ENCODE peak calls at places on chromosomes 13 and 19, in six cellular contexts. N, S, I, R, F and W are unnamed samples.
A peak's percentile ranks its signal among the peaks of the same experiment; 100 is the strongest.

GRCh38 chr13:51912511-51913225 is 50.9 kb downstream of the CCDC70 start:
- DNase-seq in I (no peak), F (no peak), S (no peak), N (no peak), R (peak; percentile 12), W (no peak)

GRCh38 chr19:56840452-56841193 is at the start of the genes PEG3 and ZIM2:
- DNase-seq in I (no peak), S (no peak), R (no peak), F (peak; percentile 57), N (peak; percentile 82), W (no peak)

GRCh38 chr19:16688084-16688483 is 27.1 kb downstream of the TMEM38A start:
- DNase-seq in S (no peak), R (no peak), N (no peak), F (no peak), I (no peak), W (no peak)

GRCh38 chr19:17385878-17386611 is 8.0 kb downstream of the CCDC194 start:
- DNase-seq in I (peak; percentile 30), S (peak; percentile 92), N (no peak), R (peak; percentile 89), F (peak; percentile 32), W (peak; percentile 57)

GRCh38 chr13:75635101-75635620 is 969 bp upstream of the LMO7 start:
- DNase-seq in R (peak; percentile 46), I (no peak), N (no peak), S (no peak), F (peak; percentile 49), W (peak; percentile 50)

GRCh38 chr13:30791354-30791921 is 56.1 kb downstream of the ALOX5AP start:
- DNase-seq in N (no peak), S (no peak), I (peak; percentile 43), R (no peak), F (no peak), W (no peak)

GRCh38 chr13:33794576-33794975 is 23.4 kb upstream of the RFC3 start:
- DNase-seq in R (no peak), I (no peak), N (no peak), F (no peak), S (no peak), W (no peak)

GRCh38 chr13:39317284-39317683 is 279.0 kb downstream of the NHLRC3 start:
- DNase-seq in R (no peak), N (no peak), S (no peak), F (no peak), I (peak; percentile 62), W (peak; percentile 26)

GRCh38 chr19:44050740-44051653 is 839 bp upstream of the ZNF223 start:
- DNase-seq in I (no peak), N (no peak), F (no peak), S (no peak), R (peak; percentile 37), W (peak; percentile 17)

GRCh38 chr13:21033866-21034601 is 27.4 kb downstream of the LATS2 start:
- DNase-seq in R (no peak), F (peak; percentile 40), N (no peak), I (no peak), S (no peak), W (peak; percentile 50)

GRCh38 chr19:28020631-28021315 is 1192.2 kb downstream of the UQCRFS1 start:
- DNase-seq in R (no peak), S (no peak), N (no peak), I (no peak), F (no peak), W (no peak)

GRCh38 chr19:40419066-40419612 is 6.0 kb upstream of the PRX start:
- DNase-seq in N (no peak), R (peak; percentile 33), F (no peak), S (no peak), I (no peak), W (peak; percentile 41)

GRCh38 chr19:49142866-49143335 is 12.3 kb downstream of the HRC start:
- DNase-seq in F (peak; percentile 70), I (peak; percentile 89), S (peak; percentile 90), R (peak; percentile 98), N (peak; percentile 90), W (peak; percentile 94)
- H4K91ac ChIP-seq in F (no peak overlapping the region), I (no peak overlapping the region), S (no peak overlapping the region), R (no peak overlapping the region), N (no peak overlapping the region), W (peak overlapping the region; percentile 96)

GRCh38 chr19:1235625-1236538 is 1.9 kb downstream of the CBARP start:
- DNase-seq in N (no peak), S (no peak), F (peak; percentile 71), I (peak; percentile 50), R (no peak), W (peak; percentile 59)

GRCh38 chr19:1238373-1239303 is 833 bp upstream of the CBARP start:
- DNase-seq in I (no peak), S (peak; percentile 57), R (no peak), N (no peak), F (no peak), W (no peak)

GRCh38 chr19:1237754-1238372 is at the start of gene CBARP:
- DNase-seq in S (peak; percentile 61), R (no peak), I (no peak), N (no peak), F (no peak), W (no peak)

GRCh38 chr19:1236566-1236965 is 1.2 kb downstream of the CBARP start:
- DNase-seq in R (no peak), F (no peak), I (no peak), S (peak; percentile 61), N (no peak), W (no peak)

GRCh38 chr19:1237027-1237659 is 662 bp downstream of the CBARP start:
- DNase-seq in R (no peak), F (no peak), S (peak; percentile 66), N (no peak), I (no peak), W (no peak)
- H4K91ac ChIP-seq in R (no peak overlapping the region), F (peak overlapping the region; percentile 53), S (no peak overlapping the region), N (no peak overlapping the region), I (peak overlapping the region; percentile 66), W (peak overlapping the region; percentile 85)

GRCh38 chr19:38115264-38115802 is 108.7 kb downstream of the DPF1 start:
- DNase-seq in F (no peak), R (no peak), N (no peak), S (no peak), I (no peak), W (no peak)
- H4K91ac ChIP-seq in F (no peak overlapping the region), R (no peak overlapping the region), N (no peak overlapping the region), S (no peak overlapping the region), I (no peak overlapping the region), W (peak overlapping the region; percentile 5)

GRCh38 chr13:24650157-24650556 is 30.1 kb upstream of the ATP12A start:
- DNase-seq in S (no peak), N (no peak), I (peak; percentile 40), R (no peak), F (no peak), W (no peak)

GRCh38 chr13:24649685-24650038 is 30.5 kb upstream of the ATP12A start:
- DNase-seq in F (no peak), S (no peak), R (no peak), N (no peak), I (no peak), W (no peak)

GRCh38 chr13:24651718-24652345 is 28.4 kb upstream of the ATP12A start:
- DNase-seq in R (no peak), S (no peak), I (no peak), N (no peak), F (peak; percentile 91), W (no peak)

GRCh38 chr13:24654741-24655140 is 25.5 kb upstream of the ATP12A start:
- DNase-seq in F (no peak), R (no peak), S (no peak), N (no peak), I (peak; percentile 51), W (no peak)

GRCh38 chr13:24652346-24652745 is 27.9 kb upstream of the ATP12A start:
- DNase-seq in I (no peak), R (no peak), S (no peak), F (peak; percentile 40), N (no peak), W (no peak)
- H4K91ac ChIP-seq in I (no peak overlapping the region), R (no peak overlapping the region), S (no peak overlapping the region), F (peak overlapping the region; percentile 75), N (no peak overlapping the region), W (no peak overlapping the region)

DNA sequence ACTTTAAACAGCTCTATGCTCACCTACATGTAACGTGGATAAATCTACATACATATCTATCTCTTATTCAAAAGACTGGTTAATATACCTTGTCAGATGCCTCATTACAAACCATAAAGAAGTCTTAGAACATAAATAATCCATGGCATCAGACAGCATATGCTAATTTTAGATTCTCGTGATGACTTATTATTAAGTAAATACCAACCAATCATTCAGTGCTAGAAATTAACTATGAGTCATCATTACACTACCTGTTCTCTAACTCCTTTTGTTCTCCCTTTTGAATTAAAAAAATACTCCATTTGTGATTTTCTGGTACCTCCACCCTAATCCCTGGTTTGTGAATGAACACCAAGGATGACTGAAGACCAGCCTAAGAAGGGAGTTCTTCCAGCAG is 754.3 kb upstream of the ARGLU1 start:
- DNase-seq in N (no peak), I (no peak), S (no peak), R (no peak), F (no peak), W (no peak)
- H4K91ac ChIP-seq in N (no peak overlapping the region), I (no peak overlapping the region), S (no peak overlapping the region), R (no peak overlapping the region), F (no peak overlapping the region), W (no peak overlapping the region)

GRCh38 chr13:95707035-95707434 is 30.1 kb downstream of the DNAJC3 start:
- DNase-seq in I (no peak), S (no peak), R (no peak), F (no peak), N (no peak), W (no peak)
- H4K91ac ChIP-seq in I (no peak overlapping the region), S (no peak overlapping the region), R (no peak overlapping the region), F (no peak overlapping the region), N (no peak overlapping the region), W (no peak overlapping the region)